ENCODE peak calls at places on chromosomes 6 and 20, in ten cellular contexts. One of them, this sample, is unnamed.

GRCh38 chr6:20998748-20999448 is 464.6 kb downstream of the CDKAL1 start:
- DNase-seq in cardiac muscle cell: no peak
- DNase-seq in IMR-90: no peak
- DNase-seq in transverse colon: no peak
- DNase-seq in mammary epithelial cell: no peak
- DNase-seq in endodermal cell: no peak
- DNase-seq in BJ: no peak
- DNase-seq in GM12878: no peak
- DNase-seq in lower leg skin: no peak
- DNase-seq in AG04450: no peak
- DNase-seq in this sample: no peak

GRCh38 chr20:3165473-3166337 is 6.0 kb upstream of the FASTKD5 start:
- DNase-seq in cardiac muscle cell: no peak
- DNase-seq in IMR-90: peak
- DNase-seq in transverse colon: peak
- DNase-seq in mammary epithelial cell: no peak
- DNase-seq in endodermal cell: no peak
- DNase-seq in BJ: no peak
- DNase-seq in GM12878: no peak
- DNase-seq in lower leg skin: no peak
- DNase-seq in AG04450: no peak
- DNase-seq in this sample: peak

GRCh38 chr6:53979468-53980067 is 131.7 kb upstream of the MLIP start:
- DNase-seq in cardiac muscle cell: peak
- DNase-seq in IMR-90: peak
- DNase-seq in transverse colon: no peak
- DNase-seq in mammary epithelial cell: no peak
- DNase-seq in endodermal cell: no peak
- DNase-seq in BJ: no peak
- DNase-seq in GM12878: no peak
- DNase-seq in lower leg skin: no peak
- DNase-seq in AG04450: no peak
- DNase-seq in this sample: no peak

GRCh38 chr6:51792273-51793030 is 295.0 kb downstream of the PKHD1 start:
- DNase-seq in cardiac muscle cell: no peak
- DNase-seq in IMR-90: no peak
- DNase-seq in transverse colon: no peak
- DNase-seq in mammary epithelial cell: peak
- DNase-seq in endodermal cell: no peak
- DNase-seq in BJ: no peak
- DNase-seq in GM12878: no peak
- DNase-seq in lower leg skin: no peak
- DNase-seq in AG04450: no peak
- DNase-seq in this sample: no peak

GRCh38 chr20:60338556-60338955 is 380.3 kb downstream of the CDH26 start:
- DNase-seq in cardiac muscle cell: no peak
- DNase-seq in IMR-90: no peak
- DNase-seq in transverse colon: no peak
- DNase-seq in mammary epithelial cell: no peak
- DNase-seq in endodermal cell: no peak
- DNase-seq in BJ: no peak
- DNase-seq in GM12878: no peak
- DNase-seq in lower leg skin: no peak
- DNase-seq in AG04450: no peak
- DNase-seq in this sample: no peak

GRCh38 chr6:52141596-52141995 is 44.6 kb upstream of the IL17A start:
- DNase-seq in cardiac muscle cell: no peak
- DNase-seq in IMR-90: no peak
- DNase-seq in transverse colon: no peak
- DNase-seq in mammary epithelial cell: no peak
- DNase-seq in endodermal cell: no peak
- DNase-seq in BJ: no peak
- DNase-seq in GM12878: no peak
- DNase-seq in lower leg skin: no peak
- DNase-seq in AG04450: no peak
- DNase-seq in this sample: no peak

GRCh38 chr20:47502801-47503239 is 1.1 kb downstream of the NCOA3 start:
- DNase-seq in cardiac muscle cell: peak
- DNase-seq in IMR-90: peak
- DNase-seq in transverse colon: no peak
- DNase-seq in mammary epithelial cell: peak
- DNase-seq in endodermal cell: no peak
- DNase-seq in BJ: no peak
- DNase-seq in GM12878: no peak
- DNase-seq in lower leg skin: no peak
- DNase-seq in AG04450: no peak
- DNase-seq in this sample: no peak

GRCh38 chr6:80142586-80142985 is 36.1 kb downstream of the BCKDHB start:
- DNase-seq in cardiac muscle cell: no peak
- DNase-seq in IMR-90: peak
- DNase-seq in transverse colon: no peak
- DNase-seq in mammary epithelial cell: no peak
- DNase-seq in endodermal cell: no peak
- DNase-seq in BJ: no peak
- DNase-seq in GM12878: no peak
- DNase-seq in lower leg skin: no peak
- DNase-seq in AG04450: no peak
- DNase-seq in this sample: no peak

GRCh38 chr6:12584631-12585405 is 131.7 kb upstream of the PHACTR1 start:
- DNase-seq in cardiac muscle cell: no peak
- DNase-seq in IMR-90: no peak
- DNase-seq in transverse colon: no peak
- DNase-seq in mammary epithelial cell: no peak
- DNase-seq in endodermal cell: no peak
- DNase-seq in BJ: no peak
- DNase-seq in GM12878: no peak
- DNase-seq in lower leg skin: no peak
- DNase-seq in AG04450: no peak
- DNase-seq in this sample: no peak

GRCh38 chr6:148382856-148383255 is 40.2 kb downstream of the SASH1 start:
- DNase-seq in cardiac muscle cell: no peak
- DNase-seq in IMR-90: peak
- DNase-seq in transverse colon: no peak
- DNase-seq in mammary epithelial cell: no peak
- DNase-seq in endodermal cell: no peak
- DNase-seq in BJ: no peak
- DNase-seq in GM12878: no peak
- DNase-seq in lower leg skin: no peak
- DNase-seq in AG04450: no peak
- DNase-seq in this sample: no peak

GRCh38 chr20:59405819-59406218 is 105.4 kb downstream of the EDN3 start:
- DNase-seq in cardiac muscle cell: no peak
- DNase-seq in IMR-90: no peak
- DNase-seq in transverse colon: no peak
- DNase-seq in mammary epithelial cell: no peak
- DNase-seq in endodermal cell: no peak
- DNase-seq in BJ: no peak
- DNase-seq in GM12878: no peak
- DNase-seq in lower leg skin: no peak
- DNase-seq in AG04450: no peak
- DNase-seq in this sample: no peak

GRCh38 chr20:61776491-61776890 is 289.2 kb downstream of the TAF4 start:
- DNase-seq in cardiac muscle cell: no peak
- DNase-seq in IMR-90: no peak
- DNase-seq in transverse colon: no peak
- DNase-seq in mammary epithelial cell: no peak
- DNase-seq in endodermal cell: no peak
- DNase-seq in BJ: no peak
- DNase-seq in GM12878: no peak
- DNase-seq in lower leg skin: no peak
- DNase-seq in AG04450: no peak
- DNase-seq in this sample: no peak

GRCh38 chr20:63736893-63737689 is 627 bp downstream of the LIME1 start:
- DNase-seq in cardiac muscle cell: no peak
- DNase-seq in IMR-90: no peak
- DNase-seq in transverse colon: peak
- DNase-seq in mammary epithelial cell: no peak
- DNase-seq in endodermal cell: peak
- DNase-seq in BJ: no peak
- DNase-seq in GM12878: no peak
- DNase-seq in lower leg skin: no peak
- DNase-seq in AG04450: no peak
- DNase-seq in this sample: no peak

GRCh38 chr20:63735859-63736718 is at the start of gene LIME1:
- DNase-seq in cardiac muscle cell: no peak
- DNase-seq in IMR-90: no peak
- DNase-seq in transverse colon: peak
- DNase-seq in mammary epithelial cell: no peak
- DNase-seq in endodermal cell: peak
- DNase-seq in BJ: no peak
- DNase-seq in GM12878: no peak
- DNase-seq in lower leg skin: no peak
- DNase-seq in AG04450: no peak
- DNase-seq in this sample: no peak

GRCh38 chr20:63738687-63739128 is 868 bp upstream of the SLC2A4RG start:
- DNase-seq in cardiac muscle cell: peak
- DNase-seq in IMR-90: no peak
- DNase-seq in transverse colon: peak
- DNase-seq in mammary epithelial cell: no peak
- DNase-seq in endodermal cell: peak
- DNase-seq in BJ: no peak
- DNase-seq in GM12878: no peak
- DNase-seq in lower leg skin: peak
- DNase-seq in AG04450: no peak
- DNase-seq in this sample: peak

GRCh38 chr20:63737940-63738686 is 1.5 kb upstream of the SLC2A4RG start:
- DNase-seq in cardiac muscle cell: no peak
- DNase-seq in IMR-90: no peak
- DNase-seq in transverse colon: peak
- DNase-seq in mammary epithelial cell: no peak
- DNase-seq in endodermal cell: peak
- DNase-seq in BJ: no peak
- DNase-seq in GM12878: no peak
- DNase-seq in lower leg skin: no peak
- DNase-seq in AG04450: no peak
- DNase-seq in this sample: no peak

GRCh38 chr20:63737690-63737939 is 1.2 kb downstream of the LIME1 start:
- DNase-seq in cardiac muscle cell: no peak
- DNase-seq in IMR-90: no peak
- DNase-seq in transverse colon: no peak
- DNase-seq in mammary epithelial cell: no peak
- DNase-seq in endodermal cell: no peak
- DNase-seq in BJ: no peak
- DNase-seq in GM12878: no peak
- DNase-seq in lower leg skin: no peak
- DNase-seq in AG04450: no peak
- DNase-seq in this sample: no peak
- H3K4me3 ChIP-seq in cardiac muscle cell: no peak
- H3K4me3 ChIP-seq in IMR-90: no peak
- H3K4me3 ChIP-seq in transverse colon: peak
- H3K4me3 ChIP-seq in mammary epithelial cell: no peak
- H3K4me3 ChIP-seq in endodermal cell: no peak
- H3K4me3 ChIP-seq in BJ: no peak
- H3K4me3 ChIP-seq in GM12878: peak
- H3K4me3 ChIP-seq in lower leg skin: no peak
- H3K4me3 ChIP-seq in AG04450: no peak
- H3K4me3 ChIP-seq in this sample: no peak

DNA sequence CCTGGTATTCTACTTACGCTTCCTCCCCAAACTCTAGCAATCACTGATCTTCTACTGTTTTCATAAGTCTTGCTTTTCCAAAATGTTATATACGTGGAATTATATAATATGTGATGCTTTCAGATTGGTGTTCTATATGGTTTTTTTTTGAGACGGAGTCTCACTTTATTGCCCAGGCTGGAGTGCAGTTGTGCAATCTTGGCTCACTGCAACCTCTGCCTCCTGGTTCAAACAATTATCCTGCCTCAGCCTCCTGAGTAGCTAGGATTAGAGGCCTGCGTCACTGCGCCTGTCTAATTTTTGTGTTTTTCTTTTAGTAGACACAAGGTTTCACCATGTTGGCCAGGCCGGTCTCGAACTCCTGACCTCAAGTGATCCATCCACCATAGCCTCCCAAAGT is 10.9 kb upstream of the FAM83D start:
- DNase-seq in cardiac muscle cell: no peak
- DNase-seq in IMR-90: no peak
- DNase-seq in transverse colon: no peak
- DNase-seq in mammary epithelial cell: no peak
- DNase-seq in endodermal cell: no peak
- DNase-seq in BJ: no peak
- DNase-seq in GM12878: no peak
- DNase-seq in lower leg skin: no peak
- DNase-seq in AG04450: no peak
- DNase-seq in this sample: no peak
- H3K4me3 ChIP-seq in cardiac muscle cell: no peak
- H3K4me3 ChIP-seq in IMR-90: no peak
- H3K4me3 ChIP-seq in transverse colon: no peak
- H3K4me3 ChIP-seq in mammary epithelial cell: no peak
- H3K4me3 ChIP-seq in endodermal cell: no peak
- H3K4me3 ChIP-seq in BJ: no peak
- H3K4me3 ChIP-seq in GM12878: no peak
- H3K4me3 ChIP-seq in lower leg skin: no peak
- H3K4me3 ChIP-seq in AG04450: no peak
- H3K4me3 ChIP-seq in this sample: no peak

GRCh38 chr20:18837710-18838109 is 24.1 kb downstream of the SCP2D1 start:
- DNase-seq in cardiac muscle cell: peak
- DNase-seq in IMR-90: no peak
- DNase-seq in transverse colon: no peak
- DNase-seq in mammary epithelial cell: no peak
- DNase-seq in endodermal cell: no peak
- DNase-seq in BJ: no peak
- DNase-seq in GM12878: no peak
- DNase-seq in lower leg skin: no peak
- DNase-seq in AG04450: no peak
- DNase-seq in this sample: no peak
- H3K4me3 ChIP-seq in cardiac muscle cell: no peak
- H3K4me3 ChIP-seq in IMR-90: no peak
- H3K4me3 ChIP-seq in transverse colon: no peak
- H3K4me3 ChIP-seq in mammary epithelial cell: no peak
- H3K4me3 ChIP-seq in endodermal cell: no peak
- H3K4me3 ChIP-seq in BJ: no peak
- H3K4me3 ChIP-seq in GM12878: no peak
- H3K4me3 ChIP-seq in lower leg skin: no peak
- H3K4me3 ChIP-seq in AG04450: no peak
- H3K4me3 ChIP-seq in this sample: no peak

DNA sequence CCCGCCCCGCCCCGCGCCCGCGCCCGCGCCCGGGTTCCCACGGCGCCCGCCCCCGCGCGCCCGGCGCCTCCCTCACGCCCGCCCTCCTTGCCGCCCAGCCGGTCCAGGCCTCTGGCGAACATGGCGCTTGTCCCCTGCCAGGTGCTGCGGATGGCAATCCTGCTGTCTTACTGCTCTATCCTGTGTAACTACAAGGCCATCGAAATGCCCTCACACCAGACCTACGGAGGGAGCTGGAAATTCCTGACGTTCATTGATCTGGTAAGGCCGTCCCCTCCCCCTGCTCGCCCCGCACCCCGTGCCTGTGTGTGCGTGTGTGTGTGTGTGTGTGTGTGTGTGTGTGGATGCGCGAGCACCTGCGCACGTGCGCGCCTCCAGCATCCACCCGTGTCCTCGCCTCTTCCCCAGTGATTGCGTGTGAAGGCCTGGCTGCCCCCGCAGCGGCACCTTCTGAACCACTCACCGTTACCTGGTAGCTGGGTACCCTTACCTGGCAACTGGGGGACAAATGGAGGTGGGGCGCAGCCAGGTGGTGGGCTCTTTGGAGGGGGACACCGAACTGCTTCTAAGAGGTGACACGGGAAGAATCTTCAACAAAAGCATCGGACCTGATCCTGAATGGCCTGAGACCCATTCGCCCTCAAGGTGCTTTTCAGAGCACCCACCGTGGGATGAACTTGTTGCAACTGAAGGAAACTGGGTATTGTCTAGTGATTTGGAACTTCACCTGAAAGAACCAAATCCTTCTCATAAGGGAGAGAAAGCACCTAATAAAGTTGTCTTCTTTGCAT is at the start of gene AIG1:
- DNase-seq in cardiac muscle cell: no peak
- DNase-seq in IMR-90: no peak
- DNase-seq in transverse colon: no peak
- DNase-seq in mammary epithelial cell: peak
- DNase-seq in endodermal cell: peak
- DNase-seq in BJ: no peak
- DNase-seq in GM12878: no peak
- DNase-seq in lower leg skin: peak
- DNase-seq in AG04450: peak
- DNase-seq in this sample: peak
- H3K4me3 ChIP-seq in cardiac muscle cell: peak
- H3K4me3 ChIP-seq in IMR-90: peak
- H3K4me3 ChIP-seq in transverse colon: peak
- H3K4me3 ChIP-seq in mammary epithelial cell: peak
- H3K4me3 ChIP-seq in endodermal cell: peak
- H3K4me3 ChIP-seq in BJ: peak
- H3K4me3 ChIP-seq in GM12878: peak
- H3K4me3 ChIP-seq in lower leg skin: peak
- H3K4me3 ChIP-seq in AG04450: peak
- H3K4me3 ChIP-seq in this sample: peak